ENCODE peak calls at places on chromosomes 11 and 22, in four cellular contexts. F is A549, A is HepG2, B is K562. W is an unnamed sample.

GRCh38 chr11:93028959-93029536 is 59.6 kb downstream of the MTNR1B start:
- DNase-seq in F (no peak), A (no peak), B (no peak), W (no peak)

GRCh38 chr22:27133951-27134664 is 476.7 kb downstream of the MIAT start:
- DNase-seq in B (peak; percentile 16), A (no peak), F (peak; percentile 73), W (no peak)

GRCh38 chr11:72930011-72930410 is 115.8 kb downstream of the ATG16L2 start:
- DNase-seq in B (no peak), F (no peak), A (no peak), W (no peak)

GRCh38 chr22:27574651-27575050 is 226.9 kb downstream of the MN1 start:
- DNase-seq in A (no peak), B (no peak), F (no peak), W (no peak)

GRCh38 chr11:108405706-108406105 is 61.6 kb downstream of the C11orf65 start:
- DNase-seq in A (no peak), B (no peak), F (no peak), W (no peak)

GRCh38 chr11:115198301-115198700 is 305.9 kb downstream of the CADM1 start:
- DNase-seq in A (no peak), F (no peak), B (no peak), W (no peak)

GRCh38 chr22:41910050-41910598 is 4.8 kb downstream of the SHISA8 start:
- DNase-seq in B (no peak), A (no peak), F (no peak), W (peak; percentile 69)

GRCh38 chr11:128579790-128580504 is 7.4 kb downstream of the ETS1 start:
- DNase-seq in F (peak; percentile 10), A (no peak), B (no peak), W (no peak)

GRCh38 chr11:102453286-102453797 is 777 bp upstream of the TMEM123 start:
- DNase-seq in F (no peak), A (no peak), B (peak; percentile 38), W (peak; percentile 13)

GRCh38 chr11:12050911-12051667 is 42.7 kb upstream of the DKK3 start:
- DNase-seq in A (no peak), F (peak; percentile 48), B (no peak), W (no peak)
- TF ChIP-seq NR3C1 in A (no peak), F (no peak), B (no peak), W (no peak)

GRCh38 chr11:198236-198806 is 5.4 kb downstream of the SCGB1C1 start:
- DNase-seq in B (no peak), A (no peak), F (no peak), W (no peak)

GRCh38 chr11:199004-199581 is 6.2 kb downstream of the SCGB1C1 start:
- DNase-seq in B (no peak), A (no peak), F (no peak), W (no peak)

GRCh38 chr11:196786-197731 is 4.2 kb downstream of the SCGB1C1 start:
- DNase-seq in F (no peak), A (no peak), B (no peak), W (no peak)

GRCh38 chr11:199782-200181 is 6.9 kb downstream of the SCGB1C1 start:
- DNase-seq in B (peak; percentile 18), A (no peak), F (no peak), W (no peak)

DNA sequence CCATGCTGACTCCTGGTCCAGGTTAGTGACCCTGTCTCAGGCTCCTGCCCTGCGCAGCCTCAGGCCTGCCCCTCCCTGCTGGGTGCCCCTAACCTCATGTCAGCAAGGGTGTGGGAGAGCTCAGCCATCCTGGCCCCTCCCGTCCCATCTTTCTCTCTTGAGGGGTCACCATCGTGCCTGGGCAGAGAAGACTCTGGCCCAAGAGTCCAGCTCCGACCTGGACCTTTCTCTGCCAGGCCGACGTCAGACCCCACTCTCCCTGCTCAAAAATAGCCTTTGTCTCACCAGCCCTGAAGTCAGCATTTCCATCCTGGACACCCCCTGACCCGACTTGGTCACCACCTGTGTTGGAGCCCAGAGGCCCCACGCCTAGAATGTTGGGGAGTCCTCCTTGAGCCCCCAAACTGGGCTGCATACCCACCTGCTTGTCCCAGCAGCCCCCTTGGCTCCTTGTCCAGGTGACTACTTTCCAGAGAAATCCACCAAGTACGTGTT is 4.9 kb downstream of the SCGB1C1 start:
- DNase-seq in A (no peak), F (no peak), B (no peak), W (no peak)
- TF ChIP-seq NR3C1 in A (no peak), F (no peak), B (no peak), W (no peak)

GRCh38 chr11:59705281-59705680 is 8.4 kb downstream of the OR10V1 start:
- DNase-seq in F (no peak), B (no peak), A (no peak), W (no peak)

GRCh38 chr11:59708537-59708936 is 5.1 kb downstream of the OR10V1 start:
- DNase-seq in A (no peak), B (no peak), F (no peak), W (no peak)

GRCh38 chr11:59710136-59710847 is 3.4 kb downstream of the OR10V1 start:
- DNase-seq in B (no peak), A (no peak), F (no peak), W (no peak)

GRCh38 chr11:59707371-59707770 is 6.3 kb downstream of the OR10V1 start:
- DNase-seq in B (no peak), A (no peak), F (peak; percentile 6), W (no peak)

GRCh38 chr11:59706518-59707285 is 6.9 kb downstream of the OR10V1 start:
- DNase-seq in B (peak; percentile 52), F (peak; percentile 86), A (no peak), W (no peak)
- TF ChIP-seq NR3C1 in B (no peak), F (no peak), A (no peak), W (no peak)

DNA sequence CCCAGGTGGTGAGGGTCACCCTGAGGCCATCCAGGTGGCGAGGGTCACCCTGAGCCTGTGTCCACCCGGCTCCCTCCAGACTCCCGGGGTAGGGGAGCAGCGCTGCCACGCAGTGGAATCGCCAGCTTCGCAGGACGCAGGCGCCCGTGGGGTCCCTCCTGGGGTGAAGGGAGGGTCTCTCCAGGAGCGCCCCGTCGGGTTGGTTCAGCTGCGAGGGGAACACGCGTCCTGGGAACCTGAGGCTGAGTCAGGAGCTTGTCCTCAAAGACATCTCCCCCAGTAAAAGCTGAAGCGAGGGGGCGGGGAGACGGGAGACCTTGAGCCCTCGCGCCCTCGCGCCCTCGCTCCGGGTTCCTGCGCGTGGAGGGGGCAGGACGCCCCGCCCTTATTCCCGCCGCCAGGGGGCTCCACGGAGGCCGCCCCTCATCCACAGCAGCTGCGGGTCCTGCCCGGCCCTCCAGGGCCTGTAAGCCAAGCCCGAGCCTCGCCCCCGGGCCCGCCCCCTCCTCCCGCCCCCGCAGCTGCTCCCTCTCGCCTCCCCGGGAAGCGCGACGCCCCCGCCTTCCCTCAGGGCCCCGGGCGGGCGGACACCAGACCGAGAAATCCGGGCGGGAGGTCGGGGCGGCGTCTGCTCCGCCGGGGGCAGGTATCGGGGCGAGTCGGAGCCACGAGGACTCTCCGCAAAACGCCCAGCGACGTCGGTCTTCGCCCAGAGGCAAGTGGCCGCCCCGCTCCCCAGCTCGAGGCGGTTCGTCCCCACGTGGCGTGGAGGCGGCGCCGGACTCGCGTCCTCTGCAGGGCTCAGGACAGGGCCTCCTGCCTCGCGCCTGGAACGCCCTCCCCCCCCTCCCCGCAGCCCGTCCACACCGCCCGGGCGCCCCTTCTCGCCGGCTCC is 22.8 kb downstream of the PIM3 start:
- DNase-seq in A (no peak), F (no peak), B (no peak), W (peak; percentile 66)
- TF ChIP-seq NR3C1 in A (no peak), F (no peak), B (no peak), W (no peak)

GRCh38 chr11:125073616-125074483 is 10.7 kb downstream of the SLC37A2 start:
- DNase-seq in B (no peak), A (no peak), F (no peak), W (no peak)
- TF ChIP-seq NR3C1 in B (no peak), A (no peak), F (no peak), W (no peak)

GRCh38 chr11:78061088-78061920 is 2.4 kb upstream of the THRSP start:
- DNase-seq in A (peak; percentile 64), F (no peak), B (peak; percentile 7), W (no peak)

GRCh38 chr11:78060533-78060932 is 3.1 kb upstream of the THRSP start:
- DNase-seq in A (no peak), F (no peak), B (peak; percentile 2), W (no peak)

GRCh38 chr11:78062671-78063070 is 990 bp upstream of the THRSP start:
- DNase-seq in F (no peak), A (no peak), B (peak; percentile 3), W (no peak)

GRCh38 chr11:78063440-78064181 is at the start of gene THRSP:
- DNase-seq in F (no peak), B (peak; percentile 5), A (no peak), W (no peak)

GRCh38 chr11:78061921-78062311 is 1.7 kb upstream of the THRSP start:
- DNase-seq in A (peak; percentile 59), F (no peak), B (peak; percentile 64), W (no peak)
- TF ChIP-seq NR3C1 in A (no peak), F (no peak), B (no peak), W (no peak)

GRCh38 chr11:94803491-94803890 is 35.3 kb downstream of the AMOTL1 start:
- DNase-seq in F (no peak), A (no peak), B (no peak), W (no peak)

GRCh38 chr11:94800394-94800793 is 32.2 kb downstream of the AMOTL1 start:
- DNase-seq in F (no peak), B (no peak), A (no peak), W (no peak)

GRCh38 chr11:94801866-94802460 is 33.8 kb downstream of the AMOTL1 start:
- DNase-seq in A (no peak), F (no peak), B (no peak), W (no peak)

GRCh38 chr11:94804874-94805273 is 36.7 kb downstream of the AMOTL1 start:
- DNase-seq in B (no peak), F (no peak), A (no peak), W (no peak)

GRCh38 chr11:94802501-94802900 is 34.3 kb downstream of the AMOTL1 start:
- DNase-seq in A (no peak), F (no peak), B (no peak), W (no peak)
- TF ChIP-seq NR3C1 in A (no peak), F (no peak), B (no peak), W (no peak)

W was measured in WTC11.